ENCODE peak calls at places on chromosomes 2 and 18, in nine cellular contexts. One of them, this sample, is unnamed.

GRCh38 chr2:71477231-71477681 is 23.9 kb downstream of the DYSF start:
- DNase-seq in mucosa of descending colon: no peak
- DNase-seq in Peyer's patch: no peak
- DNase-seq in CD4-positive, alpha-beta T cell: no peak
- DNase-seq in stimulated activated CD4-positive, alpha-beta T cell treated with anti-CD3 and anti-CD28 coated beads, Interleukin-2, amount 100 ng/mL, for 48 hours: no peak
- DNase-seq in COR-L47: no peak
- DNase-seq in CD4-positive, CD25-positive, alpha-beta regulatory T cell: no peak
- DNase-seq in glomerular endothelial cell: no peak
- DNase-seq in putamen: no peak
- DNase-seq in this sample: no peak

GRCh38 chr2:164335947-164336346 is 285.3 kb downstream of the GRB14 start:
- DNase-seq in mucosa of descending colon: no peak
- DNase-seq in Peyer's patch: no peak
- DNase-seq in CD4-positive, alpha-beta T cell: no peak
- DNase-seq in stimulated activated CD4-positive, alpha-beta T cell treated with anti-CD3 and anti-CD28 coated beads, Interleukin-2, amount 100 ng/mL, for 48 hours: no peak
- DNase-seq in COR-L47: no peak
- DNase-seq in CD4-positive, CD25-positive, alpha-beta regulatory T cell: no peak
- DNase-seq in glomerular endothelial cell: no peak
- DNase-seq in putamen: no peak
- DNase-seq in this sample: no peak

GRCh38 chr2:14016289-14016955 is 616.1 kb upstream of the LRATD1 start:
- DNase-seq in mucosa of descending colon: no peak
- DNase-seq in Peyer's patch: no peak
- DNase-seq in CD4-positive, alpha-beta T cell: no peak
- DNase-seq in stimulated activated CD4-positive, alpha-beta T cell treated with anti-CD3 and anti-CD28 coated beads, Interleukin-2, amount 100 ng/mL, for 48 hours: no peak
- DNase-seq in COR-L47: peak
- DNase-seq in CD4-positive, CD25-positive, alpha-beta regulatory T cell: no peak
- DNase-seq in glomerular endothelial cell: no peak
- DNase-seq in putamen: no peak
- DNase-seq in this sample: no peak

GRCh38 chr18:48782381-48782841 is 168.4 kb downstream of the SMAD7 start:
- DNase-seq in mucosa of descending colon: no peak
- DNase-seq in Peyer's patch: no peak
- DNase-seq in CD4-positive, alpha-beta T cell: no peak
- DNase-seq in stimulated activated CD4-positive, alpha-beta T cell treated with anti-CD3 and anti-CD28 coated beads, Interleukin-2, amount 100 ng/mL, for 48 hours: no peak
- DNase-seq in COR-L47: no peak
- DNase-seq in CD4-positive, CD25-positive, alpha-beta regulatory T cell: no peak
- DNase-seq in glomerular endothelial cell: no peak
- DNase-seq in putamen: no peak
- DNase-seq in this sample: peak

GRCh38 chr2:36912692-36913091 is 53.6 kb downstream of the STRN start:
- DNase-seq in mucosa of descending colon: no peak
- DNase-seq in Peyer's patch: no peak
- DNase-seq in CD4-positive, alpha-beta T cell: no peak
- DNase-seq in stimulated activated CD4-positive, alpha-beta T cell treated with anti-CD3 and anti-CD28 coated beads, Interleukin-2, amount 100 ng/mL, for 48 hours: no peak
- DNase-seq in COR-L47: no peak
- DNase-seq in CD4-positive, CD25-positive, alpha-beta regulatory T cell: no peak
- DNase-seq in glomerular endothelial cell: no peak
- DNase-seq in putamen: peak
- DNase-seq in this sample: peak

GRCh38 chr2:187982668-187983067 is 309.0 kb upstream of the GULP1 start:
- DNase-seq in mucosa of descending colon: no peak
- DNase-seq in Peyer's patch: no peak
- DNase-seq in CD4-positive, alpha-beta T cell: no peak
- DNase-seq in stimulated activated CD4-positive, alpha-beta T cell treated with anti-CD3 and anti-CD28 coated beads, Interleukin-2, amount 100 ng/mL, for 48 hours: no peak
- DNase-seq in COR-L47: no peak
- DNase-seq in CD4-positive, CD25-positive, alpha-beta regulatory T cell: no peak
- DNase-seq in glomerular endothelial cell: no peak
- DNase-seq in putamen: no peak
- DNase-seq in this sample: peak

GRCh38 chr2:182435754-182436153 is 8.9 kb upstream of the PDE1A start:
- DNase-seq in mucosa of descending colon: no peak
- DNase-seq in Peyer's patch: no peak
- DNase-seq in CD4-positive, alpha-beta T cell: no peak
- DNase-seq in stimulated activated CD4-positive, alpha-beta T cell treated with anti-CD3 and anti-CD28 coated beads, Interleukin-2, amount 100 ng/mL, for 48 hours: no peak
- DNase-seq in COR-L47: no peak
- DNase-seq in CD4-positive, CD25-positive, alpha-beta regulatory T cell: no peak
- DNase-seq in glomerular endothelial cell: no peak
- DNase-seq in putamen: peak
- DNase-seq in this sample: no peak

GRCh38 chr2:147773479-147773878 is 71.3 kb upstream of the ACVR2A start:
- DNase-seq in mucosa of descending colon: no peak
- DNase-seq in Peyer's patch: no peak
- DNase-seq in CD4-positive, alpha-beta T cell: no peak
- DNase-seq in stimulated activated CD4-positive, alpha-beta T cell treated with anti-CD3 and anti-CD28 coated beads, Interleukin-2, amount 100 ng/mL, for 48 hours: no peak
- DNase-seq in COR-L47: no peak
- DNase-seq in CD4-positive, CD25-positive, alpha-beta regulatory T cell: no peak
- DNase-seq in glomerular endothelial cell: no peak
- DNase-seq in putamen: no peak
- DNase-seq in this sample: no peak

GRCh38 chr2:122358729-122359128 is 603.3 kb downstream of the TSN start:
- DNase-seq in mucosa of descending colon: no peak
- DNase-seq in Peyer's patch: no peak
- DNase-seq in CD4-positive, alpha-beta T cell: no peak
- DNase-seq in stimulated activated CD4-positive, alpha-beta T cell treated with anti-CD3 and anti-CD28 coated beads, Interleukin-2, amount 100 ng/mL, for 48 hours: no peak
- DNase-seq in COR-L47: no peak
- DNase-seq in CD4-positive, CD25-positive, alpha-beta regulatory T cell: no peak
- DNase-seq in glomerular endothelial cell: no peak
- DNase-seq in putamen: no peak
- DNase-seq in this sample: no peak

GRCh38 chr2:136025057-136025973 is 39.9 kb upstream of the DARS1 start:
- DNase-seq in mucosa of descending colon: peak
- DNase-seq in Peyer's patch: peak
- DNase-seq in CD4-positive, alpha-beta T cell: no peak
- DNase-seq in stimulated activated CD4-positive, alpha-beta T cell treated with anti-CD3 and anti-CD28 coated beads, Interleukin-2, amount 100 ng/mL, for 48 hours: no peak
- DNase-seq in COR-L47: peak
- DNase-seq in CD4-positive, CD25-positive, alpha-beta regulatory T cell: no peak
- DNase-seq in glomerular endothelial cell: no peak
- DNase-seq in putamen: peak
- DNase-seq in this sample: peak

GRCh38 chr2:216691210-216691741 is 4.1 kb downstream of the IGFBP5 start:
- DNase-seq in mucosa of descending colon: peak
- DNase-seq in Peyer's patch: no peak
- DNase-seq in CD4-positive, alpha-beta T cell: peak
- DNase-seq in stimulated activated CD4-positive, alpha-beta T cell treated with anti-CD3 and anti-CD28 coated beads, Interleukin-2, amount 100 ng/mL, for 48 hours: no peak
- DNase-seq in COR-L47: peak
- DNase-seq in CD4-positive, CD25-positive, alpha-beta regulatory T cell: no peak
- DNase-seq in glomerular endothelial cell: no peak
- DNase-seq in putamen: peak
- DNase-seq in this sample: peak

GRCh38 chr18:46247938-46248337 is 143.8 kb downstream of the HAUS1 start:
- DNase-seq in mucosa of descending colon: no peak
- DNase-seq in Peyer's patch: no peak
- DNase-seq in CD4-positive, alpha-beta T cell: no peak
- DNase-seq in stimulated activated CD4-positive, alpha-beta T cell treated with anti-CD3 and anti-CD28 coated beads, Interleukin-2, amount 100 ng/mL, for 48 hours: no peak
- DNase-seq in COR-L47: no peak
- DNase-seq in CD4-positive, CD25-positive, alpha-beta regulatory T cell: no peak
- DNase-seq in glomerular endothelial cell: no peak
- DNase-seq in putamen: no peak
- DNase-seq in this sample: no peak

GRCh38 chr2:221484761-221485499 is 87.2 kb downstream of the EPHA4 start:
- DNase-seq in mucosa of descending colon: no peak
- DNase-seq in Peyer's patch: no peak
- DNase-seq in CD4-positive, alpha-beta T cell: no peak
- DNase-seq in stimulated activated CD4-positive, alpha-beta T cell treated with anti-CD3 and anti-CD28 coated beads, Interleukin-2, amount 100 ng/mL, for 48 hours: no peak
- DNase-seq in COR-L47: no peak
- DNase-seq in CD4-positive, CD25-positive, alpha-beta regulatory T cell: no peak
- DNase-seq in glomerular endothelial cell: no peak
- DNase-seq in putamen: no peak
- DNase-seq in this sample: no peak

GRCh38 chr2:231348173-231348572 is 47.3 kb upstream of the B3GNT7 start:
- DNase-seq in mucosa of descending colon: no peak
- DNase-seq in Peyer's patch: no peak
- DNase-seq in CD4-positive, alpha-beta T cell: no peak
- DNase-seq in stimulated activated CD4-positive, alpha-beta T cell treated with anti-CD3 and anti-CD28 coated beads, Interleukin-2, amount 100 ng/mL, for 48 hours: no peak
- DNase-seq in COR-L47: no peak
- DNase-seq in CD4-positive, CD25-positive, alpha-beta regulatory T cell: no peak
- DNase-seq in glomerular endothelial cell: peak
- DNase-seq in putamen: no peak
- DNase-seq in this sample: no peak

GRCh38 chr2:207064128-207064694 is 101.5 kb downstream of the KLF7 start:
- DNase-seq in mucosa of descending colon: no peak
- DNase-seq in Peyer's patch: no peak
- DNase-seq in CD4-positive, alpha-beta T cell: no peak
- DNase-seq in stimulated activated CD4-positive, alpha-beta T cell treated with anti-CD3 and anti-CD28 coated beads, Interleukin-2, amount 100 ng/mL, for 48 hours: no peak
- DNase-seq in COR-L47: no peak
- DNase-seq in CD4-positive, CD25-positive, alpha-beta regulatory T cell: no peak
- DNase-seq in glomerular endothelial cell: no peak
- DNase-seq in putamen: no peak
- DNase-seq in this sample: no peak

GRCh38 chr2:98134601-98135000 is 47.6 kb downstream of the VWA3B start:
- DNase-seq in mucosa of descending colon: no peak
- DNase-seq in Peyer's patch: no peak
- DNase-seq in CD4-positive, alpha-beta T cell: no peak
- DNase-seq in stimulated activated CD4-positive, alpha-beta T cell treated with anti-CD3 and anti-CD28 coated beads, Interleukin-2, amount 100 ng/mL, for 48 hours: no peak
- DNase-seq in COR-L47: no peak
- DNase-seq in CD4-positive, CD25-positive, alpha-beta regulatory T cell: no peak
- DNase-seq in glomerular endothelial cell: no peak
- DNase-seq in putamen: no peak
- DNase-seq in this sample: no peak

GRCh38 chr2:55161295-55162210 is 70.5 kb downstream of the CLHC1 start:
- DNase-seq in mucosa of descending colon: no peak
- DNase-seq in Peyer's patch: no peak
- DNase-seq in CD4-positive, alpha-beta T cell: no peak
- DNase-seq in stimulated activated CD4-positive, alpha-beta T cell treated with anti-CD3 and anti-CD28 coated beads, Interleukin-2, amount 100 ng/mL, for 48 hours: no peak
- DNase-seq in COR-L47: no peak
- DNase-seq in CD4-positive, CD25-positive, alpha-beta regulatory T cell: no peak
- DNase-seq in glomerular endothelial cell: no peak
- DNase-seq in putamen: peak
- DNase-seq in this sample: no peak

GRCh38 chr18:47403949-47404348 is 152.5 kb upstream of the SKOR2 start:
- DNase-seq in mucosa of descending colon: no peak
- DNase-seq in Peyer's patch: no peak
- DNase-seq in CD4-positive, alpha-beta T cell: no peak
- DNase-seq in stimulated activated CD4-positive, alpha-beta T cell treated with anti-CD3 and anti-CD28 coated beads, Interleukin-2, amount 100 ng/mL, for 48 hours: no peak
- DNase-seq in COR-L47: no peak
- DNase-seq in CD4-positive, CD25-positive, alpha-beta regulatory T cell: no peak
- DNase-seq in glomerular endothelial cell: no peak
- DNase-seq in putamen: no peak
- DNase-seq in this sample: no peak

GRCh38 chr2:216148983-216149382 is 39.8 kb downstream of the XRCC5 start:
- DNase-seq in mucosa of descending colon: no peak
- DNase-seq in Peyer's patch: no peak
- DNase-seq in CD4-positive, alpha-beta T cell: no peak
- DNase-seq in stimulated activated CD4-positive, alpha-beta T cell treated with anti-CD3 and anti-CD28 coated beads, Interleukin-2, amount 100 ng/mL, for 48 hours: no peak
- DNase-seq in COR-L47: no peak
- DNase-seq in CD4-positive, CD25-positive, alpha-beta regulatory T cell: no peak
- DNase-seq in glomerular endothelial cell: no peak
- DNase-seq in putamen: no peak
- DNase-seq in this sample: no peak

GRCh38 chr18:50131591-50131990 is 63.4 kb downstream of the MYO5B start:
- DNase-seq in mucosa of descending colon: no peak
- DNase-seq in Peyer's patch: no peak
- DNase-seq in CD4-positive, alpha-beta T cell: no peak
- DNase-seq in stimulated activated CD4-positive, alpha-beta T cell treated with anti-CD3 and anti-CD28 coated beads, Interleukin-2, amount 100 ng/mL, for 48 hours: no peak
- DNase-seq in COR-L47: peak
- DNase-seq in CD4-positive, CD25-positive, alpha-beta regulatory T cell: no peak
- DNase-seq in glomerular endothelial cell: no peak
- DNase-seq in putamen: no peak
- DNase-seq in this sample: peak

GRCh38 chr2:230614913-230615332 is 97.7 kb upstream of the CAB39 start:
- DNase-seq in mucosa of descending colon: no peak
- DNase-seq in Peyer's patch: no peak
- DNase-seq in CD4-positive, alpha-beta T cell: no peak
- DNase-seq in stimulated activated CD4-positive, alpha-beta T cell treated with anti-CD3 and anti-CD28 coated beads, Interleukin-2, amount 100 ng/mL, for 48 hours: no peak
- DNase-seq in COR-L47: no peak
- DNase-seq in CD4-positive, CD25-positive, alpha-beta regulatory T cell: no peak
- DNase-seq in glomerular endothelial cell: no peak
- DNase-seq in putamen: no peak
- DNase-seq in this sample: no peak

GRCh38 chr2:121532347-121532766 is 1.7 kb downstream of the RNU4ATAC start:
- DNase-seq in mucosa of descending colon: no peak
- DNase-seq in Peyer's patch: no peak
- DNase-seq in CD4-positive, alpha-beta T cell: no peak
- DNase-seq in stimulated activated CD4-positive, alpha-beta T cell treated with anti-CD3 and anti-CD28 coated beads, Interleukin-2, amount 100 ng/mL, for 48 hours: no peak
- DNase-seq in COR-L47: no peak
- DNase-seq in CD4-positive, CD25-positive, alpha-beta regulatory T cell: no peak
- DNase-seq in glomerular endothelial cell: no peak
- DNase-seq in putamen: no peak
- DNase-seq in this sample: no peak

This sample was measured in osteoblast.